ENCODE peak calls at places on chromosomes 7 and 10, in five cellular contexts. G is cardiac muscle cell, S is B cell, I is fibroblast of lung, Z is endodermal cell. D is an unnamed sample.

GRCh38 chr10:110425684-110426293 is 71.9 kb upstream of the DUSP5 start:
- DNase-seq in Z (no peak), S (no peak), G (peak), I (peak), D (peak)

GRCh38 chr7:516216-516605 is 3.4 kb downstream of the PDGFA start:
- DNase-seq in Z (no peak), G (no peak), I (no peak), S (no peak), D (no peak)

GRCh38 chr10:67242531-67242930 is 316.7 kb downstream of the LRRTM3 start:
- DNase-seq in G (no peak), I (no peak), Z (no peak), S (no peak), D (no peak)

GRCh38 chr10:123624086-123624485 is 42.1 kb upstream of the GPR26 start:
- DNase-seq in S (no peak), Z (no peak), G (no peak), I (no peak), D (no peak)

GRCh38 chr10:123154943-123155505 is 822 bp downstream of the BUB3 start:
- DNase-seq in G (peak), I (peak), Z (peak), S (no peak), D (no peak)

GRCh38 chr10:97124211-97124610 is 61.5 kb downstream of the SLIT1 start:
- DNase-seq in G (no peak), I (no peak), S (no peak), Z (no peak), D (no peak)

GRCh38 chr7:25495342-25495855 is 267.1 kb upstream of the NPVF start:
- DNase-seq in I (no peak), G (no peak), S (no peak), Z (peak), D (no peak)

GRCh38 chr10:33008499-33009243 is 50.6 kb upstream of the ITGB1 start:
- DNase-seq in S (peak), I (peak), G (peak), Z (peak), D (no peak)

GRCh38 chr10:98388086-98388655 is 26.8 kb downstream of the PYROXD2 start:
- DNase-seq in I (no peak), Z (no peak), S (no peak), G (no peak), D (no peak)

GRCh38 chr7:28112883-28113540 is 67.6 kb downstream of the JAZF1 start:
- DNase-seq in G (peak), S (no peak), I (no peak), Z (no peak), D (peak)

GRCh38 chr10:118669835-118670234 is 74.4 kb upstream of the PRLHR start:
- DNase-seq in I (no peak), G (no peak), S (no peak), Z (no peak), D (no peak)

GRCh38 chr7:127955051-127955531 is 76.1 kb downstream of the LRRC4 start:
- DNase-seq in S (no peak), Z (no peak), G (no peak), I (no peak), D (no peak)

GRCh38 chr7:87058739-87059524 is 522 bp downstream of the ELAPOR2 start:
- DNase-seq in G (peak), S (peak), I (no peak), Z (peak), D (no peak)

DNA sequence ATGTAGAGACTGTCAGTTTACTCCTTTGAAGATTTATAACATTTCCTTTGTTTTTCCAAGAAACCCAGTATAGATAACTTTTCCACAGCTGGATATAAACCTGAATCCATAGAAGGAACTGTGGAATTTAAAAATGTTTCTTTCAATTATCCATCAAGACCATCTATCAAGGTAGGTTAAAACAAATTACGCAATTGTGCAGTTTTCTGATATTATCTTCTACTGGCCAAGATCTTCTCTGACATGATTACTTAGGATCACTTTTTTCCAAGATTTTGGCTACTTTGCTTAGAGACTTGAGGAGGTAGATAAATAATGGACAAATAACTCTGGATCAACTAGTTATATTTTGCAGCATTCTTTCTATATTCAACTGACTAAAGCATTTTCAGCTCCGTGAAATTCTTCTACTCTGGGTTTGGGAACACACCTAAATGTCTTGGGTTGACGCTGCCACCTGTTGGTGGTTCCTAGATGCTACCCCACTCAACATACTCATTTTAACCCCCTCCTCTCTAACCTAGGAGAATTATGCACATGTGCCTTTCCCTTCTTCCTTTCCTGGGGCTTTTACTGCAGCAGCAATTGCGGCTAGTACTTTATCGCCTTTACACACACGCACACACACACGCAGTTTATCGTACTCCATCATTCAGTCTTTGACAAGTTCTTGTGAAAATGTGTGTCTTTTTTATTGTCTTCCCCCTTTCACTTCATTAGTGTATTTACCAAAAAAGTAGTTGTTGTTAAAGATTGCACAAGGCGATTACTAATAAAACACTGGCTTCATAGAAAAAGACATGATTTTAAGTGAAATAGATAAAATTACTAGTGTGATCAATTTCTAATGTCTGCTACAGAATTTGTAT is 32.7 kb downstream of the ABCB5 start:
- DNase-seq in Z (peak), S (no peak), G (peak), I (peak), D (no peak)
- TF ChIP-seq CTCF in Z (peak), S (no peak), G (peak), I (peak), D (no peak)

DNA sequence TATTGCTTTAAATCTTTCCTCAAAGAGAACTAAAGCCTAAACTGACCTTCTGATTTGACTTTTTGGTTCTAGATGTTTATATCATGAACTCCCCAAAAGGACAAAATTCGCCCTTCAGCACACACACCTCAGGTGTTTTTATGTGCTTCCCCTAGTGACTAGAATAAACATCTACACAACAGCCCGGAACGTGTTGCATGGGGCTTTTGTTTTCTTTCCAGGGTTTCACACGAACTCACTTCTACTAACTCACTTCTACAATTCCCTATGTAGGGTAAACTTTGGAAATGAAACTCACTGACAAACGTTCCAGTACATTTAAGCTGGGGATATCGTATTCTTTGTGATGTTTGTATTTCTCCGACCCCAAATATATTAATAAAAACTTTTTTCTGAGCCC is 1.4 kb downstream of the TRA2A start:
- DNase-seq in Z (no peak), S (peak), I (peak), G (peak), D (no peak)
- TF ChIP-seq CTCF in Z (peak), S (peak), I (no peak), G (peak), D (no peak)

GRCh38 chr7:97499204-97499603 is 232.7 kb upstream of the TAC1 start:
- DNase-seq in I (no peak), G (peak), Z (peak), S (no peak), D (no peak)
- TF ChIP-seq CTCF in I (peak), G (peak), Z (peak), S (peak), D (no peak)

GRCh38 chr7:150756858-150757257 is 19.6 kb downstream of the GIMAP5 start:
- DNase-seq in S (no peak), I (no peak), G (no peak), Z (no peak), D (no peak)
- TF ChIP-seq CTCF in S (peak), I (peak), G (no peak), Z (no peak), D (peak)